ENCODE peak calls at places on chromosome 9, in six cellular contexts. P, W, N, V, J and O are unnamed samples.

GRCh38 chr9:133492061-133493021 is 13.4 kb upstream of the SLC2A6 start:
- DNase-seq in P (no peak), W (no peak), N (no peak), V (no peak), J (no peak), O (no peak)

GRCh38 chr9:135887585-135888050 is 19.7 kb downstream of the CAMSAP1 start:
- DNase-seq in P (no peak), W (no peak), N (peak; percentile 67), V (no peak), J (peak; percentile 67), O (no peak)

GRCh38 chr9:77679696-77680359 is 31.7 kb upstream of the GNA14 start:
- DNase-seq in P (no peak), W (no peak), N (no peak), V (no peak), J (no peak), O (no peak)

GRCh38 chr9:120928720-120929389 is 2.3 kb upstream of the TRAF1 start:
- DNase-seq in P (peak; percentile 65), W (peak; percentile 77), N (peak; percentile 87), V (no peak), J (peak; percentile 87), O (no peak)

GRCh38 chr9:133839822-133840329 is 101.7 kb upstream of the SARDH start:
- DNase-seq in P (no peak), W (no peak), N (no peak), V (peak; percentile 32), J (no peak), O (no peak)

GRCh38 chr9:134778841-134779411 is 101.7 kb upstream of the FCN2 start:
- DNase-seq in P (peak; percentile 44), W (peak; percentile 32), N (peak; percentile 62), V (peak; percentile 75), J (no peak), O (peak; percentile 16)

GRCh38 chr9:26947736-26948135 is 694 bp upstream of the PLAA start:
- DNase-seq in P (no peak), W (no peak), N (peak; percentile 13), V (no peak), J (no peak), O (no peak)

GRCh38 chr9:133701321-133701980 is 36.7 kb downstream of the SARDH start:
- DNase-seq in P (no peak), W (no peak), N (peak; percentile 53), V (no peak), J (no peak), O (peak; percentile 25)

GRCh38 chr9:85310531-85311070 is 431.2 kb downstream of the AGTPBP1 start:
- DNase-seq in P (no peak), W (no peak), N (no peak), V (no peak), J (no peak), O (no peak)

GRCh38 chr9:111613436-111614040 is 14.1 kb upstream of the PTGR1 start:
- DNase-seq in P (no peak), W (no peak), N (no peak), V (no peak), J (no peak), O (no peak)

GRCh38 chr9:109176963-109177362 is 9.9 kb upstream of the FRRS1L start:
- DNase-seq in P (no peak), W (no peak), N (no peak), V (no peak), J (no peak), O (no peak)

GRCh38 chr9:37220971-37221370 is 100.6 kb downstream of the ZCCHC7 start:
- DNase-seq in P (no peak), W (no peak), N (no peak), V (no peak), J (no peak), O (no peak)

GRCh38 chr9:136808075-136808780 is 480 bp downstream of the RABL6 start:
- DNase-seq in P (no peak), W (no peak), N (peak; percentile 54), V (no peak), J (no peak), O (no peak)

GRCh38 chr9:108813951-108814601 is 41.7 kb downstream of the ACTL7B start:
- DNase-seq in P (no peak), W (no peak), N (no peak), V (no peak), J (no peak), O (peak; percentile 1)

GRCh38 chr9:8095531-8096223 is 296.1 kb upstream of the DMAC1 start:
- DNase-seq in P (no peak), W (no peak), N (no peak), V (no peak), J (no peak), O (no peak)

GRCh38 chr9:116334581-116335150 is 181.1 kb downstream of the PAPPA start:
- DNase-seq in P (no peak), W (no peak), N (no peak), V (no peak), J (no peak), O (no peak)

GRCh38 chr9:127634698-127635097 is 22.6 kb downstream of the STXBP1 start:
- DNase-seq in P (no peak), W (no peak), N (peak; percentile 40), V (no peak), J (no peak), O (no peak)

GRCh38 chr9:99368341-99369326 is 146.6 kb downstream of the SEC61B start:
- DNase-seq in P (no peak), W (no peak), N (no peak), V (no peak), J (no peak), O (no peak)

GRCh38 chr9:121770415-121771273 is 119.2 kb downstream of the DAB2IP start:
- DNase-seq in P (no peak), W (no peak), N (no peak), V (no peak), J (no peak), O (no peak)

GRCh38 chr9:34187891-34188240 is 9.0 kb downstream of the UBAP1 start:
- DNase-seq in P (no peak), W (no peak), N (no peak), V (no peak), J (no peak), O (no peak)
- H3K27ac ChIP-seq in P (no peak overlapping the region), W (no peak overlapping the region), N (no peak overlapping the region), V (no peak overlapping the region), J (no peak overlapping the region), O (no peak overlapping the region)

DNA sequence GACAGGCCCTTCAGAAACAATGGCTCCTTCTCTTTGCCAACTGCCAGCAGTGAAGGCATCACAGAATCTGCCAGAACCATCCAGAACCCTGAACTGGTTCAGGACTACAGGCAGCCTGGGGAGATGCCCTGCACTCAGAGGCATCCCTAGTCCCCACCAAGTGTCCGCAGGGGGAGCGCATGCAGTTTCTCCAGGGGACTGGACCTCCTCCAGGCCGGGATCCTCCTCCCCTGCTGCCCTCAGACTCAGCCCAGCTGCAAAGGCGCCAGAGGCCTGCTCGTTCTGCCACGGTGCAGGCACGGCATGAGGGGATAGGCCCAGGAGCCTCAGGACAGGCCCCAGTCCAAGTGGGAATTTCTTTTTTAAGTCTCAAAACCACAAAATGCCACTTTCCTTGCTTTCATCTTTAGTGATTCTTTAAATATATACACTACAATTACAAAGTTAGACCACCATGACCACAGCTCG is 72.0 kb downstream of the SEMA4D start:
- DNase-seq in P (no peak), W (no peak), N (no peak), V (no peak), J (no peak), O (peak; percentile 44)
- H3K27ac ChIP-seq in P (no peak overlapping the region), W (no peak overlapping the region), N (peak overlapping the region; percentile 48), V (no peak overlapping the region), J (no peak overlapping the region), O (peak overlapping the region; percentile 93)

DNA sequence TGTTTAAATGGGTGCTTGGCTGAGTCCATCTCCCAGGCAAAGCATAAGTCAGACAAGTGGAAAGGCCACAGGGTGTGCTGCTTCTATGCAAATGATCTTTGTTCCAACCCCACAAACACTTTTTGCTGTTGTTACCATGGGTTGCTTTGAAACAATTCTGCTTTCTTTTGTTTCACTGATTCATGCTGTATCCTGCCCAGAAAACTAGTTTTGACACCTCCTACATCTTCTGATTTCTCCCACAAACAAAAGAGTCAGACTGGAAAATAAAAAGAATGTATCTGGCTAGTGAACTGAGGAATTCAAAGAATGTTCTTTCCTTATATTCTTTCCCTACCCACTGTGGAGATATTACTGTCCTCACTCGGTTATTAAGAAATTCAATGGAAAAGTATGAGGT is 298.6 kb downstream of the DIRAS2 start:
- DNase-seq in P (no peak), W (no peak), N (no peak), V (no peak), J (no peak), O (no peak)
- H3K27ac ChIP-seq in P (no peak overlapping the region), W (no peak overlapping the region), N (no peak overlapping the region), V (no peak overlapping the region), J (no peak overlapping the region), O (no peak overlapping the region)

DNA sequence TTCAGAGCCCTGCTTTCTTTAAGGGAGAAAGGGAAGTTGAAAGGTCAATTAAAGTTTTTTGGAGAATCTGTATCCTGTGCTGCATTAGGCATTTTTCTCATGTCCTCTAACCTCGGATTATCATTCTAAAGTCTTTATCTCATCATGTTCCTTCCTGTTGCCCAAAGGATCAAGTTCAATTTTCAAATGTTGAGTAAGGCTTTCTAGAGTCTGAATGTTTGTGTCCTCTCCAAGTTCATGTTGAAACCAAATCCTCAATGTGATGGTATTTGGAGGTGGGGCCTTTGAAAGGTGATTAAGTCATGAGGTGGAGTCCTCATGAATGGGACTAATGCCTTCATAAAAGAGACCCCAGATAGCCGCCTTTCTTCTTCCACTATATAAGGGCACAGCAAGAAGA is 20.2 kb upstream of the TNC start:
- DNase-seq in P (no peak), W (no peak), N (no peak), V (no peak), J (no peak), O (no peak)
- H3K27ac ChIP-seq in P (no peak overlapping the region), W (no peak overlapping the region), N (no peak overlapping the region), V (no peak overlapping the region), J (no peak overlapping the region), O (no peak overlapping the region)

GRCh38 chr9:128845186-128845931 is 15.8 kb upstream of the SPOUT1 start:
- DNase-seq in P (peak; percentile 62), W (no peak), N (no peak), V (peak; percentile 93), J (no peak), O (no peak)

GRCh38 chr9:128847803-128848202 is 18.2 kb upstream of the SPOUT1 start:
- DNase-seq in P (no peak), W (no peak), N (no peak), V (no peak), J (no peak), O (no peak)

GRCh38 chr9:128841704-128842492 is 12.3 kb upstream of the SPOUT1 start:
- DNase-seq in P (no peak), W (no peak), N (no peak), V (no peak), J (no peak), O (no peak)

DNA sequence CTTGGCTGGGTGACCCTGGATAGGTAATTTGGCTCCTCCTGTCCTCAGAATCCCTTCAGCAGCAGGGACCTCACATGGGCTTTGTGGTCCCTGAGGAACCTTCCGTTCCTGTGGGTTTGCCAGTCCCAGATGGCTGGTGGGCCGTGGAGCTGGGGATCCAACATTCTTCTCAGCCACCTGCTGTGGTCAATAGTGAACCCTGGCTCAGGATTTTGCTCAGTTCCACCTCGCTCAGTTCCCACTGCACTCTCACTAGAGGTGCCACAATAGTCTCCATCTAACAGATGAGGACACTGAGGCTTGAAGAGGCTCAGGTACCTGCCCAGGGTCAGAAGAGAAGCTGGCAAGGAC is 17.1 kb upstream of the SPOUT1 start:
- DNase-seq in P (no peak), W (no peak), N (no peak), V (no peak), J (no peak), O (no peak)
- H3K27ac ChIP-seq in P (no peak overlapping the region), W (no peak overlapping the region), N (no peak overlapping the region), V (peak overlapping the region; percentile 79), J (no peak overlapping the region), O (no peak overlapping the region)

GRCh38 chr9:87855061-87855460 is 27.6 kb upstream of the SPATA31E1 start:
- DNase-seq in P (no peak), W (no peak), N (no peak), V (no peak), J (no peak), O (no peak)
- H3K27ac ChIP-seq in P (no peak overlapping the region), W (no peak overlapping the region), N (no peak overlapping the region), V (no peak overlapping the region), J (no peak overlapping the region), O (no peak overlapping the region)